ENCODE peak calls at places on chromosomes 7 and 10, in four cellular contexts. One of them, this sample, is unnamed.
A peak's percentile ranks its signal among the peaks of the same experiment; 100 is the strongest.

GRCh38 chr10:2011106-2011716 is 273.9 kb upstream of the ADARB2 start:
- DNase-seq in effector memory CD4-positive, alpha-beta T cell: no peak
- DNase-seq in RCC 7860: no peak
- DNase-seq in stimulated activated CD4-positive, alpha-beta T cell treated with anti-CD3 and anti-CD28 coated beads, TNF-alpha, amount 100 ng/mL, for 24 hours: no peak
- DNase-seq in this sample: no peak

GRCh38 chr10:725786-726185 is 36.3 kb upstream of the DIP2C start:
- DNase-seq in RCC 7860: no peak
- DNase-seq in effector memory CD4-positive, alpha-beta T cell: no peak
- DNase-seq in stimulated activated CD4-positive, alpha-beta T cell treated with anti-CD3 and anti-CD28 coated beads, TNF-alpha, amount 100 ng/mL, for 24 hours: no peak
- DNase-seq in this sample: no peak

GRCh38 chr7:74226633-74227032 is 16.8 kb downstream of the LAT2 start:
- DNase-seq in stimulated activated CD4-positive, alpha-beta T cell treated with anti-CD3 and anti-CD28 coated beads, TNF-alpha, amount 100 ng/mL, for 24 hours: no peak
- DNase-seq in RCC 7860: no peak
- DNase-seq in effector memory CD4-positive, alpha-beta T cell: no peak
- DNase-seq in this sample: no peak

GRCh38 chr10:126538439-126539140 is 131.9 kb downstream of the C10orf90 start:
- DNase-seq in RCC 7860: peak; percentile 16
- DNase-seq in effector memory CD4-positive, alpha-beta T cell: no peak
- DNase-seq in stimulated activated CD4-positive, alpha-beta T cell treated with anti-CD3 and anti-CD28 coated beads, TNF-alpha, amount 100 ng/mL, for 24 hours: no peak
- DNase-seq in this sample: no peak

GRCh38 chr7:122951006-122951405 is 44.5 kb downstream of the TAS2R16 start:
- DNase-seq in stimulated activated CD4-positive, alpha-beta T cell treated with anti-CD3 and anti-CD28 coated beads, TNF-alpha, amount 100 ng/mL, for 24 hours: no peak
- DNase-seq in effector memory CD4-positive, alpha-beta T cell: no peak
- DNase-seq in RCC 7860: no peak
- DNase-seq in this sample: no peak

GRCh38 chr10:11795101-11795920 is 27.8 kb upstream of the PROSER2 start:
- DNase-seq in effector memory CD4-positive, alpha-beta T cell: no peak
- DNase-seq in RCC 7860: no peak
- DNase-seq in stimulated activated CD4-positive, alpha-beta T cell treated with anti-CD3 and anti-CD28 coated beads, TNF-alpha, amount 100 ng/mL, for 24 hours: no peak
- DNase-seq in this sample: no peak

GRCh38 chr7:26662646-26663045 is 201.7 kb downstream of the SKAP2 start:
- DNase-seq in stimulated activated CD4-positive, alpha-beta T cell treated with anti-CD3 and anti-CD28 coated beads, TNF-alpha, amount 100 ng/mL, for 24 hours: no peak
- DNase-seq in effector memory CD4-positive, alpha-beta T cell: no peak
- DNase-seq in RCC 7860: no peak
- DNase-seq in this sample: no peak

GRCh38 chr10:97517778-97518561 is 19.2 kb downstream of the UBTD1 start:
- DNase-seq in effector memory CD4-positive, alpha-beta T cell: no peak
- DNase-seq in stimulated activated CD4-positive, alpha-beta T cell treated with anti-CD3 and anti-CD28 coated beads, TNF-alpha, amount 100 ng/mL, for 24 hours: no peak
- DNase-seq in RCC 7860: no peak
- DNase-seq in this sample: no peak

GRCh38 chr10:101241840-101242707 is 12.8 kb upstream of the LBX1 start:
- DNase-seq in RCC 7860: no peak
- DNase-seq in effector memory CD4-positive, alpha-beta T cell: no peak
- DNase-seq in stimulated activated CD4-positive, alpha-beta T cell treated with anti-CD3 and anti-CD28 coated beads, TNF-alpha, amount 100 ng/mL, for 24 hours: no peak
- DNase-seq in this sample: no peak

GRCh38 chr10:90087197-90088007 is 386.0 kb downstream of the KIF20B start:
- DNase-seq in effector memory CD4-positive, alpha-beta T cell: no peak
- DNase-seq in stimulated activated CD4-positive, alpha-beta T cell treated with anti-CD3 and anti-CD28 coated beads, TNF-alpha, amount 100 ng/mL, for 24 hours: peak; percentile 4
- DNase-seq in RCC 7860: no peak
- DNase-seq in this sample: no peak

GRCh38 chr7:6621195-6622128 is 6.1 kb downstream of the ZNF853 start:
- DNase-seq in RCC 7860: no peak
- DNase-seq in stimulated activated CD4-positive, alpha-beta T cell treated with anti-CD3 and anti-CD28 coated beads, TNF-alpha, amount 100 ng/mL, for 24 hours: no peak
- DNase-seq in effector memory CD4-positive, alpha-beta T cell: no peak
- DNase-seq in this sample: no peak

GRCh38 chr10:110305767-110306451 is 1.2 kb upstream of the SMNDC1 start:
- DNase-seq in RCC 7860: peak; percentile 84
- DNase-seq in stimulated activated CD4-positive, alpha-beta T cell treated with anti-CD3 and anti-CD28 coated beads, TNF-alpha, amount 100 ng/mL, for 24 hours: peak; percentile 30
- DNase-seq in effector memory CD4-positive, alpha-beta T cell: peak; percentile 43
- DNase-seq in this sample: no peak

This sample was measured in T-helper 17 cell.